ENCODE peak calls at places on chromosomes 6 and 20, in seven cellular contexts. O, S, J, M, G, C and R are unnamed samples.

GRCh38 chr6:12595161-12595792 is 121.3 kb upstream of the PHACTR1 start:
- DNase-seq in O (no peak), S (peak; percentile 79), J (no peak), M (peak; percentile 88), G (no peak), C (peak; percentile 93), R (peak; percentile 58)

GRCh38 chr6:15477746-15478145 is 185.1 kb downstream of the DTNBP1 start:
- DNase-seq in O (no peak), S (no peak), J (no peak), M (no peak), G (no peak), C (no peak), R (no peak)

GRCh38 chr20:58706150-58706892 is 13.7 kb downstream of the NPEPL1 start:
- DNase-seq in O (no peak), S (no peak), J (no peak), M (no peak), G (no peak), C (no peak), R (no peak)

GRCh38 chr6:30127238-30128093 is 8.5 kb upstream of the TRIM40 start:
- DNase-seq in O (no peak), S (no peak), J (no peak), M (peak; percentile 6), G (no peak), C (no peak), R (no peak)

GRCh38 chr6:143539723-143540122 is 28.2 kb upstream of the FUCA2 start:
- DNase-seq in O (no peak), S (no peak), J (no peak), M (no peak), G (no peak), C (no peak), R (no peak)

GRCh38 chr6:156830126-156830525 is 52.9 kb downstream of the ARID1B start:
- DNase-seq in O (no peak), S (no peak), J (no peak), M (no peak), G (no peak), C (no peak), R (no peak)

GRCh38 chr6:148367418-148368024 is 24.9 kb downstream of the SASH1 start:
- DNase-seq in O (peak; percentile 31), S (peak; percentile 88), J (peak; percentile 52), M (peak; percentile 91), G (peak; percentile 36), C (peak; percentile 78), R (peak; percentile 99)

GRCh38 chr6:151506761-151507160 is 12.9 kb downstream of the CCDC170 start:
- DNase-seq in O (no peak), S (no peak), J (no peak), M (no peak), G (no peak), C (no peak), R (no peak)

GRCh38 chr6:102300350-102300749 is 906.8 kb downstream of the GRIK2 start:
- DNase-seq in O (no peak), S (no peak), J (no peak), M (no peak), G (no peak), C (no peak), R (no peak)

GRCh38 chr6:113859349-113860164 is 2.4 kb downstream of the MARCKS start:
- DNase-seq in O (no peak), S (peak; percentile 48), J (peak; percentile 10), M (peak; percentile 67), G (no peak), C (peak; percentile 63), R (peak; percentile 28)

GRCh38 chr20:2742934-2743559 is 50.5 kb downstream of the EBF4 start:
- DNase-seq in O (no peak), S (peak; percentile 59), J (peak; percentile 71), M (peak; percentile 75), G (no peak), C (peak; percentile 47), R (peak; percentile 54)

GRCh38 chr6:22250486-22250885 is 46.4 kb downstream of the PRL start:
- DNase-seq in O (no peak), S (no peak), J (no peak), M (no peak), G (no peak), C (no peak), R (no peak)

GRCh38 chr20:35539756-35540212 is 2.1 kb upstream of the ERGIC3 start:
- DNase-seq in O (no peak), S (peak; percentile 6), J (no peak), M (peak; percentile 47), G (no peak), C (no peak), R (no peak)

GRCh38 chr6:39172377-39172757 is 56.9 kb downstream of the KCNK5 start:
- DNase-seq in O (no peak), S (no peak), J (no peak), M (no peak), G (no peak), C (no peak), R (no peak)

GRCh38 chr20:58482416-58482815 is 32.8 kb downstream of the APCDD1L start:
- DNase-seq in O (no peak), S (no peak), J (no peak), M (peak; percentile 41), G (no peak), C (no peak), R (no peak)

GRCh38 chr20:62875419-62876355 is 14.1 kb upstream of the TCFL5 start:
- DNase-seq in O (peak; percentile 37), S (peak; percentile 90), J (peak; percentile 81), M (peak; percentile 91), G (no peak), C (peak; percentile 87), R (peak; percentile 77)

GRCh38 chr20:39269493-39270217 is 307.5 kb downstream of the DHX35 start:
- DNase-seq in O (no peak), S (no peak), J (no peak), M (no peak), G (no peak), C (no peak), R (peak; percentile 17)

GRCh38 chr6:157755032-157755751 is 67.9 kb upstream of the SNX9 start:
- DNase-seq in O (no peak), S (peak; percentile 37), J (no peak), M (no peak), G (no peak), C (no peak), R (peak; percentile 37)

GRCh38 chr6:26260791-26261484 is 104.1 kb upstream of the BTN3A2 start:
- DNase-seq in O (no peak), S (no peak), J (no peak), M (no peak), G (no peak), C (no peak), R (no peak)

GRCh38 chr20:61925555-61926252 is 140.0 kb downstream of the TAF4 start:
- DNase-seq in O (no peak), S (peak; percentile 7), J (peak; percentile 91), M (peak; percentile 55), G (no peak), C (peak; percentile 22), R (no peak)

GRCh38 chr6:84967389-84967788 is 203.0 kb upstream of the TBX18 start:
- DNase-seq in O (no peak), S (peak; percentile 41), J (peak; percentile 15), M (peak; percentile 73), G (peak; percentile 10), C (peak; percentile 65), R (peak; percentile 75)

GRCh38 chr6:106746660-106747059 is 117.3 kb downstream of the QRSL1 start:
- DNase-seq in O (no peak), S (peak; percentile 18), J (peak; percentile 85), M (peak; percentile 37), G (no peak), C (peak; percentile 81), R (no peak)

GRCh38 chr20:51208162-51208561 is 185.3 kb upstream of the KCNG1 start:
- DNase-seq in O (no peak), S (no peak), J (no peak), M (no peak), G (no peak), C (no peak), R (no peak)

GRCh38 chr20:51204051-51204450 is 181.1 kb upstream of the KCNG1 start:
- DNase-seq in O (no peak), S (no peak), J (no peak), M (no peak), G (no peak), C (no peak), R (no peak)

GRCh38 chr20:51211191-51211590 is 188.3 kb upstream of the KCNG1 start:
- DNase-seq in O (no peak), S (no peak), J (peak; percentile 65), M (no peak), G (no peak), C (no peak), R (no peak)

GRCh38 chr20:51204794-51205193 is 181.9 kb upstream of the KCNG1 start:
- DNase-seq in O (no peak), S (no peak), J (no peak), M (no peak), G (no peak), C (no peak), R (no peak)

DNA sequence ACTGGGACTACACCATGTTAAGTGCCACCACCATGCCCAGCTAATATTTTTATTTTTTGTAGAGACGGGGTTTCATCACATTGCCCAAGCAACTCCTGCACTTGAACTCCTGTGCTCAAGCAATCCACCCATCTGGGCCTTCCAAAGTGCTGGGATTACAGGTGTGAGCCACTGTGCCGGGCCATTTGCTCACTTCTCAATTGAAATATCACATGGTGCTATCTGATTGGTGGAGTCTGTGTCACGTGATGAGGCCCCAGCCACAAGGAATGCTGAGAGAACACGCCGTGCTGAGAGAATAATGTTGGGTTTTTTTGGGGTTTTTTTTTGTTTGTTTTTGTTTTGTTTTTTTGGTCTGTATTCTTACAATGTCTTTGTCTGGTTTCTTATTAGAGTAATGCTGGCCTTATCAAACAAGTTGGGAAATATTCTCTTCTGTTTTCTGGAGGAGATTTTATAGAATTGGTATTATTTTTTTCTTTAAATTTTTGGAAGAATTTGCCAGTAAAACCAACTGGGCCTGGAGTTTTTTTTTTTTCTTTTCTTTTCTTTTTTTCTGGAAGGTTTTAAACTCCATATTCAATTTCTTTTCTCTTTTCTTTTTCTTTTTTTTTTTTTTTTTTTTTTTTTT is 183.2 kb upstream of the KCNG1 start:
- DNase-seq in O (no peak), S (no peak), J (peak; percentile 59), M (no peak), G (no peak), C (no peak), R (no peak)
- TF ChIP-seq CTCF in O (no peak), S (no peak), J (no peak), M (no peak), G (no peak), C (no peak), R (no peak)

GRCh38 chr20:57332105-57333089 is 2.8 kb downstream of the SPO11 start:
- DNase-seq in O (no peak), S (no peak), J (peak; percentile 59), M (no peak), G (no peak), C (no peak), R (no peak)
- TF ChIP-seq CTCF in O (no peak), S (no peak), J (peak; percentile 80), M (no peak), G (no peak), C (no peak), R (no peak)

GRCh38 chr20:47502271-47502730 is 614 bp downstream of the NCOA3 start:
- DNase-seq in O (no peak), S (peak; percentile 20), J (peak; percentile 65), M (peak; percentile 21), G (no peak), C (peak; percentile 31), R (no peak)
- TF ChIP-seq CTCF in O (no peak), S (no peak), J (no peak), M (no peak), G (no peak), C (peak; percentile 7), R (no peak)

DNA sequence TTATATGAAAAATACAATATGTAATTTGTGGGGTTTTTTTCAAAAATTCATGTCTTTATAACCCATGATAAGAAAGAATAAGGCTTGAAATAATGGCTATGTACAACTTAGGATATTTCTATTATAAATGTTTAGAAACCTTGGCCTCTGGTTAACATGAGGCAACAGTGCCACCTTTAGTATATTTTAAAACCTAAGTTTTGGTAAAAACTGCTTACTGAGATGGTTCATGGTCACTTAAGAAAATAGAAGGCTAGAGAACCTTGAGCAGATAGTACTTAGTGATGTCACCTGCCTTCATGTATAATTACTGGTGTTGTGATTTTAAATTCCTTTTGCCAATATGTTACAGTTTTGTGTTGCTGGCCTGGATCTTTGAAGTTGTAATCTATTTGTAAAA is 176.5 kb downstream of the ADGB start:
- DNase-seq in O (no peak), S (peak; percentile 20), J (peak; percentile 2), M (peak; percentile 38), G (no peak), C (peak; percentile 11), R (peak; percentile 2)
- TF ChIP-seq CTCF in O (no peak), S (peak; percentile 23), J (no peak), M (no peak), G (no peak), C (no peak), R (no peak)